ENCODE peak calls at places on chromosomes 13 and 19, in four cellular contexts. L is amniotic stem cell, M is heart right ventricle, G is GM23338. U is an unnamed sample.

GRCh38 chr13:59566544-59566943 is 597.2 kb downstream of the DIAPH3 start:
- DNase-seq in L (no peak), M (no peak), G (no peak), U (no peak)

GRCh38 chr19:13026478-13026999 is 31.3 kb downstream of the NFIX start:
- DNase-seq in L (no peak), M (no peak), G (no peak), U (no peak)

GRCh38 chr19:34229721-34230120 is 24.6 kb upstream of the GARRE1 start:
- DNase-seq in L (no peak), M (no peak), G (no peak), U (no peak)

GRCh38 chr13:47017476-47017875 is 120.6 kb upstream of the HTR2A start:
- DNase-seq in L (no peak), M (no peak), G (no peak), U (no peak)

GRCh38 chr19:22832031-22832762 is at the start of gene ZNF723:
- DNase-seq in L (no peak), M (no peak), G (peak), U (no peak)

GRCh38 chr13:63435668-63436275 is 2020.1 kb upstream of the PCDH20 start:
- DNase-seq in L (peak), M (no peak), G (no peak), U (no peak)

GRCh38 chr13:80047406-80047805 is 293.5 kb downstream of the SPRY2 start:
- DNase-seq in L (no peak), M (no peak), G (no peak), U (no peak)

GRCh38 chr19:3094638-3095374 is 644 bp downstream of the GNA11 start:
- DNase-seq in L (no peak), M (no peak), G (no peak), U (no peak)

GRCh38 chr19:33947565-33947964 is 150.9 kb downstream of the KCTD15 start:
- DNase-seq in L (no peak), M (no peak), G (peak), U (no peak)

GRCh38 chr19:48419158-48419920 is 25.9 kb downstream of the GRIN2D start:
- DNase-seq in L (no peak), M (no peak), G (peak), U (peak)

GRCh38 chr13:77325371-77325941 is 1.4 kb downstream of the MYCBP2 start:
- DNase-seq in L (no peak), M (no peak), G (peak), U (no peak)

GRCh38 chr13:59665184-59665583 is 498.5 kb downstream of the DIAPH3 start:
- DNase-seq in L (no peak), M (no peak), G (no peak), U (no peak)